ENCODE peak calls at places on chromosomes 16 and 17, in six cellular contexts. B is K562, G is GM12891, E is HepG2, D is H1, X is GM12878. M is an unnamed sample.

GRCh38 chr17:4354862-4355514 is 11.5 kb downstream of the UBE2G1 start:
- DNase-seq in G (no peak), X (no peak), D (no peak), B (no peak), E (no peak), M (no peak)

GRCh38 chr17:74770498-74771318 is 5.4 kb downstream of the NAT9 start:
- DNase-seq in X (no peak), E (peak), G (peak), B (peak), D (no peak), M (peak)

GRCh38 chr17:77563439-77564102 is 394.9 kb upstream of the TNRC6C start:
- DNase-seq in B (no peak), E (no peak), X (no peak), D (no peak), G (no peak), M (no peak)

GRCh38 chr16:11914759-11915643 is 755 bp downstream of the GSPT1 start:
- DNase-seq in B (peak), G (peak), E (no peak), D (no peak), X (no peak), M (peak)

GRCh38 chr16:67208525-67208896 is 9.6 kb downstream of the ELMO3 start:
- DNase-seq in E (no peak), D (no peak), B (no peak), X (no peak), G (no peak), M (no peak)

GRCh38 chr17:10614536-10615155 is 42.5 kb downstream of the MYH3 start:
- DNase-seq in E (peak), X (no peak), G (peak), B (peak), D (no peak), M (no peak)

GRCh38 chr17:56393156-56393555 is 200.3 kb upstream of the NOG start:
- DNase-seq in E (no peak), G (no peak), D (no peak), X (no peak), B (no peak), M (no peak)

GRCh38 chr17:38568274-38568673 is 37.5 kb downstream of the SRCIN1 start:
- DNase-seq in E (no peak), G (no peak), B (no peak), X (no peak), D (no peak), M (no peak)

GRCh38 chr17:57987582-57988300 is at the start of gene VEZF1:
- DNase-seq in D (no peak), B (peak), E (peak), X (no peak), G (peak), M (peak)

GRCh38 chr17:10728331-10728730 is 1.5 kb downstream of the TMEM220 start:
- DNase-seq in X (no peak), E (no peak), G (no peak), D (no peak), B (no peak), M (no peak)

GRCh38 chr16:11681526-11681925 is 13.3 kb downstream of the SNN start:
- DNase-seq in D (no peak), G (no peak), X (no peak), E (no peak), B (no peak), M (no peak)

GRCh38 chr16:57680842-57681241 is 12.7 kb downstream of the ADGRG3 start:
- DNase-seq in E (no peak), X (no peak), B (no peak), G (no peak), D (no peak), M (no peak)

GRCh38 chr17:17561408-17562144 is 29.9 kb downstream of the PEMT start:
- DNase-seq in G (no peak), X (no peak), D (no peak), B (no peak), E (no peak), M (no peak)

GRCh38 chr17:81035389-81036127 is 607 bp downstream of the BAIAP2 start:
- DNase-seq in X (no peak), B (peak), E (no peak), G (no peak), D (no peak), M (no peak)

GRCh38 chr17:81033535-81034167 is 1.3 kb upstream of the BAIAP2 start:
- DNase-seq in D (no peak), E (peak), G (no peak), X (no peak), B (no peak), M (no peak)

GRCh38 chr17:81034168-81034777 is 678 bp upstream of the BAIAP2 start:
- DNase-seq in X (no peak), D (no peak), E (no peak), G (no peak), B (no peak), M (peak)

GRCh38 chr17:81036128-81036891 is 1.4 kb downstream of the BAIAP2 start:
- DNase-seq in B (no peak), D (no peak), X (no peak), E (no peak), G (no peak), M (no peak)

DNA sequence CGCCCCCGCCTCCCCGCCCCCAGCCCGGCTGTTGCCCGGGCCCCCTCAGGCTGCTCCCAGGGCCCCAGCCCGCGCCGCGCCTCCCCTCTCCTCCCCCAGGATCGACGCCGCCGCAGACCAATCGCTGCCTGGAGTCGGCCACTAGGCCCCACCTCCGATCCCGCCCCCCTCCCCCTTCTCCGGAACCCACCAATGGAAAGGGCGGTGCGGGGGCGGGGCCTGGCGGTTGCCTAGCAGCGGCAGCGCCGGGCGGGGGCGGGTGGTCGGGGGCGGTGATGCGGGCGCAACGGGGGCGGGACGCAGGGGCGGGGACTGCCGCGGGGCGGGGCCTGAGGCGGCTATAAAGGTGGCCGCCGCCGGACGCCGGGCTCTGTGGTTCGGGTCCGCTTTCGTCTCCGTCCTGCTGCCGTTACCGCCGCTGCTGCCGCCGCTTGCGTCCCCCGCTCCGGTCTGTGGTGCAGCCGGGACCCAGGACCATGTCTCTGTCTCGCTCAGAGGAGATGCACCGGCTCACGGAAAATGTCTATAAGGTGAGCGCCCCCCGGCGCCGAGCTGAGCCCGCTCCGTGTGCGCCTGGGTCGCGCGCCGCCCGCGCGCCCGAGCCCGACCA is at the start of gene BAIAP2:
- DNase-seq in B (peak), E (peak), X (peak), G (peak), D (peak), M (peak)
- TF ChIP-seq POLR2A in B (peak), E (peak), X (peak), G (peak), D (peak), M (peak)

GRCh38 chr16:2514333-2515179 is 804 bp downstream of the ATP6V0C start:
- DNase-seq in B (peak), D (no peak), X (no peak), E (no peak), G (no peak), M (no peak)
- TF ChIP-seq TAF1 in B (no peak), D (no peak), X (no peak), E (no peak), G (no peak), M (no peak)

GRCh38 chr17:15023589-15023988 is 241.5 kb downstream of the PMP22 start:
- DNase-seq in G (no peak), E (no peak), X (no peak), B (no peak), D (no peak), M (no peak)

GRCh38 chr17:15031971-15032370 is 233.2 kb downstream of the PMP22 start:
- DNase-seq in E (no peak), G (no peak), D (no peak), X (no peak), B (no peak), M (no peak)

GRCh38 chr17:15026088-15026487 is 239.0 kb downstream of the PMP22 start:
- DNase-seq in E (no peak), B (no peak), X (no peak), G (no peak), D (no peak), M (no peak)

GRCh38 chr17:15027853-15028252 is 237.3 kb downstream of the PMP22 start:
- DNase-seq in X (no peak), B (no peak), D (no peak), E (no peak), G (no peak), M (no peak)

GRCh38 chr17:15029469-15029868 is 235.7 kb downstream of the PMP22 start:
- DNase-seq in G (no peak), X (no peak), D (no peak), B (no peak), E (no peak), M (no peak)
- TF ChIP-seq POLR2A in G (no peak), X (no peak), D (no peak), B (no peak), E (no peak), M (no peak)

DNA sequence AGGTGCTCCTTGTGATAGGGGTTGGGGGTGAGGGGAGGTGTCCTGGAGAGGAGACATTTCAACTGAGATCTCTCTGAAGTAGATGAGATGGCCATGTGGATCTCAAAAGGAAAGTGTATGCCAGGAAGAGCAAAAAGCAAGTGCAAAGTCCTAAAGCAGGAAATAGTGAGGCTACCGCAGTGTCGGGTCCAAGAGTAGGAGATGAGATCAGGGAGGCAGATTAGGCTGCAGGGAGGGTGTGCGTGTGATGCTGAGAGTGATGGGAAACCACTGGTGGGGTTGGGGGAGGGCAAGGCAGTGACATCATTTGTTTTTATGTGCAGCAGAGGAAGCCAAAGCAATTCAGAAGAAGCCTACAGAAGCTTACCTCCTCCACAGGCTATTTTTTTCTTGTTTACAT is 28.5 kb downstream of the CDH13 start:
- DNase-seq in X (peak), D (no peak), E (no peak), G (no peak), B (no peak), M (no peak)
- TF ChIP-seq TAF1 in X (no peak), D (no peak), E (no peak), G (no peak), B (no peak), M (no peak)

GRCh38 chr17:31313982-31314787 is at the start of gene EVI2B:
- DNase-seq in X (peak), B (no peak), E (no peak), G (no peak), D (no peak), M (no peak)
- TF ChIP-seq POLR2A in X (no peak), B (no peak), E (no peak), G (no peak), D (no peak), M (peak)

DNA sequence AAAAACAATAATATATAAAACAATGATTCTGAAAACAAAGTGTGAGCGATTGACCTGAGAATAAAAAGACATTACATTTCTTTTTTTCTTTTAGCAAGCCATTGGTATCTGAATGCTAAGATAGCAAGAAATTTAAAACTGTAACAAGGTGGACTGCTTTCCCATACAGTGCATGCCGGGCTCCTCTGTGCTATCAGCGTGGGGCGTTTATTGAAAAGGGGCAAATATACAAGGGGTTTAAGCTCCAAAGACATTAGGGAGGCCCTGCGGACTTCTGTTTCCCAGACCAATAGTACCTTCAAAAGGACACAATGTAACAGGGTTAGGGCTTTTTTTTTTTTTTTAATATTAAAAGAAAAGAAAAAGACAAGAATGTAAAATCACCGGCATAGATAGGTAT is 261.3 kb downstream of the ZFHX3 start:
- DNase-seq in B (no peak), X (no peak), D (no peak), E (no peak), G (no peak), M (no peak)
- TF ChIP-seq TAF1 in B (no peak), X (no peak), D (no peak), E (no peak), G (no peak), M (no peak)

GRCh38 chr17:7834554-7834890 is 505 bp downstream of the KDM6B start:
- DNase-seq in X (no peak), D (no peak), E (peak), B (peak), G (no peak), M (no peak)

GRCh38 chr17:7832431-7832830 is 1.6 kb upstream of the KDM6B start:
- DNase-seq in E (no peak), X (no peak), D (no peak), G (no peak), B (no peak), M (no peak)

GRCh38 chr17:7833011-7833794 is 814 bp upstream of the KDM6B start:
- DNase-seq in G (no peak), D (no peak), X (no peak), B (no peak), E (no peak), M (no peak)

GRCh38 chr17:7834891-7835817 is 1.1 kb downstream of the KDM6B start:
- DNase-seq in X (peak), B (peak), E (peak), G (peak), D (peak), M (peak)

DNA sequence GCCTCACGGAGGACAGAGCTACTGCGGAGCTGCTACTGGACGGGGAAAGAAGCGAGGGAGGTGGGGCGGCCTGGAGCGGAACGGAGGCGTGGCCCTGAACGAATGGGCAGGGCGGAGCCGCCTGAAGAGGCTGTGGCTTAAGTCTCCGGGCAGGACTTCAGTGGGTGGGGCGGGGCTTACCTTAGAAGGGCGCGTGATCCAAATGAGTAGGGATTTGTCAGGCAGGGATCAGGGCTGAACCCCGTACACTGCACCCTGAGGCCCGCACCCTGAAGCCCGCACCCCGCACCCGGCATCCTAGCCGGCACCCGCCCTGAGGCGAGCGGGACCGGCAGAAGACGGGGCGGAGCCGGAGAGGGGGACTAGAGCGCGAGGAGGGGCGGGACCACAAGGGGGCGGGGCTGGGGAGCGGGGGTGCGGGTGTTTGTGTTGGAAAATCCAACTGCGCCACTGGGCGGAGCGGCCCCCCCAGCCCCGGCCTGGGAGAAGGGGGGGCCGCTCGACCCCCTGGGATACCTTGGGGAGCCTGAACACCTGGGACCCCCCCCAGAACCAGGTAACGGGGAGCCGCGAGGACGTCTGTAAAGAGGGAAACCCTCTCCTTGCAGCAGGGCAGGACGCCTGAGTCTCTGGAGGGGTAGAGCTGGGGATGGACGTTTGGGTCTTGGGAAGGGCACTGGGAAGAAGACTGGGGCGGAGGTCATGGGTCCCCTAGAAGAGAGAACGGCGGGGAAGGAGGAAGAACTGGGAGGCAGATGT is at the start of gene KDM6B:
- DNase-seq in G (peak), B (peak), D (no peak), X (no peak), E (peak), M (peak)
- TF ChIP-seq POLR2A in G (no peak), B (no peak), D (no peak), X (no peak), E (peak), M (no peak)